ENCODE peak calls at places on chromosomes 4 and X, in four cellular contexts. Y is transverse colon, Z is posterior vena cava, Q is endothelial cell. E is an unnamed sample.

GRCh38 chr4:144905286-144905685 is 192.7 kb downstream of the ANAPC10 start:
- DNase-seq in Y (no peak), Z (no peak), Q (no peak), E (no peak)

GRCh38 chr4:180870623-180871022 is 1372.6 kb upstream of the TENM3 start:
- DNase-seq in Y (no peak), Z (no peak), Q (no peak), E (no peak)

GRCh38 chrX:115579786-115580294 is 18.9 kb downstream of the PLS3 start:
- DNase-seq in Y (no peak), Z (no peak), Q (no peak), E (no peak)

GRCh38 chr4:40149960-40150385 is 46.9 kb upstream of the RHOH start:
- DNase-seq in Y (peak), Z (no peak), Q (peak), E (peak)

GRCh38 chrX:104522386-104522785 is 43.6 kb upstream of the IL1RAPL2 start:
- DNase-seq in Y (no peak), Z (no peak), Q (no peak), E (no peak)

GRCh38 chrX:46722742-46723568 is 36.0 kb downstream of the SLC9A7 start:
- DNase-seq in Y (no peak), Z (no peak), Q (no peak), E (no peak)

GRCh38 chrX:148457279-148457678 is 43.1 kb upstream of the AFF2 start:
- DNase-seq in Y (no peak), Z (no peak), Q (no peak), E (no peak)

GRCh38 chr4:98430708-98431403 is 169.7 kb downstream of the RAP1GDS1 start:
- DNase-seq in Y (no peak), Z (no peak), Q (no peak), E (no peak)

GRCh38 chr4:184330008-184330400 is 112.3 kb upstream of the ENPP6 start:
- DNase-seq in Y (peak), Z (peak), Q (no peak), E (no peak)

GRCh38 chr4:184575306-184575705 is 73.9 kb downstream of the CASP3 start:
- DNase-seq in Y (no peak), Z (no peak), Q (no peak), E (no peak)

GRCh38 chr4:36081185-36081584 is 163.1 kb downstream of the ARAP2 start:
- DNase-seq in Y (no peak), Z (no peak), Q (no peak), E (no peak)

GRCh38 chr4:7620814-7621176 is 186.1 kb upstream of the PSAPL1 start:
- DNase-seq in Y (no peak), Z (no peak), Q (no peak), E (no peak)

GRCh38 chr4:4995866-4996265 is 23.4 kb downstream of the CYTL1 start:
- DNase-seq in Y (no peak), Z (no peak), Q (no peak), E (no peak)

E was measured in SIG-M5.